ENCODE peak calls at places on chromosomes 13 and 19, in seven cellular contexts. J, F, A, S, C, M and B are unnamed samples.

GRCh38 chr19:42634409-42635232 is 39.9 kb upstream of the CEACAM8 start:
- DNase-seq in F (no peak), C (peak; percentile 20), S (no peak), M (peak; percentile 27), A (no peak), J (no peak), B (peak; percentile 5)

GRCh38 chr19:38228491-38229439 is 4.7 kb upstream of the DPF1 start:
- DNase-seq in J (no peak), A (peak; percentile 64), M (no peak), S (no peak), F (no peak), C (no peak), B (peak; percentile 63)

GRCh38 chr13:30821421-30821820 is 84.7 kb upstream of the MEDAG start:
- DNase-seq in C (no peak), A (no peak), F (no peak), M (no peak), J (no peak), S (no peak), B (no peak)

GRCh38 chr13:101455863-101456262 is 3.4 kb downstream of the ITGBL1 start:
- DNase-seq in S (no peak), J (peak; percentile 88), M (peak; percentile 64), A (no peak), F (no peak), C (peak; percentile 97), B (peak; percentile 59)

GRCh38 chr19:43028866-43029265 is 2.6 kb upstream of the PSG11 start:
- DNase-seq in A (no peak), F (no peak), S (no peak), M (no peak), J (no peak), C (no peak), B (no peak)

GRCh38 chr13:29428310-29428991 is 167.0 kb downstream of the SLC7A1 start:
- DNase-seq in F (peak; percentile 31), C (no peak), S (peak; percentile 25), A (peak; percentile 73), J (peak; percentile 35), M (no peak), B (peak; percentile 88)

GRCh38 chr19:49272204-49272603 is 52.8 kb downstream of the SLC6A16 start:
- DNase-seq in C (peak; percentile 57), F (no peak), J (no peak), M (no peak), S (no peak), A (no peak), B (no peak)

GRCh38 chr19:13978721-13979191 is 26.4 kb downstream of the DCAF15 start:
- DNase-seq in M (no peak), C (no peak), A (no peak), F (peak; percentile 24), S (no peak), J (peak; percentile 28), B (no peak)

GRCh38 chr13:51444922-51445321 is 7.9 kb downstream of the INTS6 start:
- DNase-seq in S (no peak), C (peak; percentile 68), A (no peak), M (no peak), J (peak; percentile 55), F (no peak), B (peak; percentile 33)

GRCh38 chr19:42560731-42561130 is 32.5 kb upstream of the CEACAM1 start:
- DNase-seq in M (no peak), A (no peak), S (no peak), F (no peak), C (no peak), J (no peak), B (no peak)

GRCh38 chr19:48152552-48152951 is 17.6 kb downstream of the LIG1 start:
- DNase-seq in F (peak; percentile 48), A (peak; percentile 50), J (peak; percentile 61), S (no peak), C (peak; percentile 75), M (peak; percentile 43), B (peak; percentile 57)

GRCh38 chr19:53254451-53255341 is at the start of gene ZNF677:
- DNase-seq in J (peak; percentile 76), S (peak; percentile 64), M (peak; percentile 54), F (peak; percentile 65), C (peak; percentile 76), A (peak; percentile 93), B (peak; percentile 92)

GRCh38 chr13:99916366-99917103 is 55.0 kb downstream of the ZIC5 start:
- DNase-seq in A (no peak), C (peak; percentile 71), M (peak; percentile 33), J (peak; percentile 72), S (no peak), F (no peak), B (peak; percentile 84)

GRCh38 chr19:38989066-38989605 is 13.6 kb upstream of the FBXO17 start:
- DNase-seq in J (no peak), A (peak; percentile 83), F (peak; percentile 58), M (no peak), C (no peak), S (no peak), B (peak; percentile 69)

GRCh38 chr19:38728752-38729541 is 15.3 kb downstream of the CAPN12 start:
- DNase-seq in F (no peak), C (no peak), J (no peak), A (no peak), S (no peak), M (no peak), B (no peak)

GRCh38 chr19:29971002-29971401 is 29.0 kb downstream of the URI1 start:
- DNase-seq in S (no peak), A (no peak), J (no peak), M (no peak), C (no peak), F (no peak), B (no peak)

GRCh38 chr19:18629166-18630088 is 7.4 kb upstream of the KLHL26 start:
- DNase-seq in S (no peak), A (no peak), F (no peak), J (no peak), M (no peak), C (no peak), B (no peak)

GRCh38 chr13:20774746-20775145 is 985 bp upstream of the EEF1AKMT1 start:
- DNase-seq in M (no peak), A (no peak), J (no peak), S (no peak), F (no peak), C (no peak), B (no peak)

GRCh38 chr13:101115762-101116161 is 300.5 kb downstream of the NALCN start:
- DNase-seq in M (no peak), A (peak; percentile 36), C (no peak), F (no peak), J (peak; percentile 28), S (no peak), B (peak; percentile 80)

GRCh38 chr19:36638862-36639510 is 27.7 kb downstream of the ZNF461 start:
- DNase-seq in M (no peak), S (no peak), J (peak; percentile 16), F (no peak), C (no peak), A (no peak), B (peak; percentile 38)

GRCh38 chr19:31171936-31172335 is 177.3 kb downstream of the TSHZ3 start:
- DNase-seq in C (no peak), M (no peak), A (peak; percentile 2), S (no peak), J (no peak), F (no peak), B (no peak)

GRCh38 chr13:108962652-108963051 is 333.2 kb downstream of the MYO16 start:
- DNase-seq in S (no peak), F (no peak), C (no peak), J (peak; percentile 21), M (no peak), A (no peak), B (no peak)

GRCh38 chr13:63209330-63210017 is 1793.8 kb upstream of the PCDH20 start:
- DNase-seq in M (no peak), A (no peak), C (peak; percentile 65), F (no peak), J (peak; percentile 43), S (no peak), B (no peak)

GRCh38 chr19:45322311-45322710 is 364 bp downstream of the CKM start:
- DNase-seq in J (no peak), M (no peak), A (no peak), C (no peak), S (no peak), F (no peak), B (peak; percentile 78)

GRCh38 chr13:31765441-31765840 is 26.1 kb downstream of the RXFP2 start:
- DNase-seq in F (no peak), J (peak; percentile 23), A (no peak), S (no peak), C (peak; percentile 89), M (no peak), B (peak; percentile 54)

GRCh38 chr13:112572408-112572807 is 15.5 kb downstream of the TUBGCP3 start:
- DNase-seq in M (no peak), F (no peak), S (no peak), J (no peak), C (peak; percentile 18), A (no peak), B (no peak)

GRCh38 chr13:25768726-25769270 is 283.0 kb downstream of the SHISA2 start:
- DNase-seq in S (no peak), A (no peak), J (peak; percentile 18), M (no peak), C (no peak), F (no peak), B (no peak)

DNA sequence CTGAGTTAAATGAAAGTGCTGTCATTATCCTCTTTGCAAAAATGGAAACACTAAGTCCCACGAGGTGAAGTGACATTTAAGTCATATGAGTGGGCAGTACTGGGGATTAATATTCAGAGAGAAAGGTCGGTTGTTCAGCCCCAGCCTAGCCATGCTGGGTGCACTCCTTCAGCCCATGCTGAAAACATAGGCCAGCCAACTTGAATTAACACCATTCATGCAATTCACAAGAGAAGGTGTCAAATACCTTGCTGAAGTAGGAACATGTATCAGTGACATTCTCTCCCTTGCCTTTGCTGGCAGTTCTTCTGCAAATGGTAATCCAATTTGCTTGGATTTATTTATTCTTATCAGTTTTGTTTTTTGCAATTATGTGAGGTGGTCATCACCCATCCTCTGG is 256.3 kb downstream of the DNAJC15 start:
- DNase-seq in J (no peak), C (no peak), F (no peak), A (no peak), M (no peak), S (no peak), B (peak; percentile 68)
- H3K23ac ChIP-seq in J (no peak overlapping the region), C (no peak overlapping the region), F (no peak overlapping the region), A (no peak overlapping the region), M (no peak overlapping the region), S (no peak overlapping the region), B (no peak overlapping the region)

GRCh38 chr13:79404985-79405384 is 1.1 kb downstream of the RBM26 start:
- DNase-seq in J (no peak), A (no peak), C (no peak), S (no peak), M (no peak), F (no peak), B (no peak)
- H3K27ac ChIP-seq in J (no peak overlapping the region), A (no peak overlapping the region), C (peak overlapping the region; percentile 36), S (peak overlapping the region; percentile 93), M (no peak overlapping the region), F (no peak overlapping the region), B (no peak overlapping the region)

DNA sequence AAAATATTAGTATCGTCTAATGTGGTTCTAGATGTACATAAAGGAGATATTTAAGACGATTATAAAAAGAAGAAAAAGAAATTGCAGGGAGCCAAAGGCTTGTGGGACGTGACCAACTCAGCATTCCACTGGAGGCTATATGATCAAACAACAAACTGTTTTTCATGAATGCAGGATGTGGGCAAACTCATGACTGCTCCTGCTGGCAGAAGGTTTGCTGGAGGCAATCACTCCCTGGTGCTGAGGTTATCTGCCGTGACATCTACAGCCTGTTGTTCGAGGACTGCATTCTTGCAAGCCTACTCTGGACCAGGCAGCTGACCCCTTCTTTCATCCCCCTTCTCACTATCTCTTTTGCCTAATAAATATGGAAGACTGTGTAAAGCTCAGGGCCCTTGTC is 518.1 kb downstream of the UQCRFS1 start:
- DNase-seq in F (no peak), M (peak; percentile 48), C (no peak), A (no peak), S (no peak), J (no peak), B (peak; percentile 82)
- H3K23ac ChIP-seq in F (no peak overlapping the region), M (no peak overlapping the region), C (no peak overlapping the region), A (no peak overlapping the region), S (no peak overlapping the region), J (no peak overlapping the region), B (no peak overlapping the region)

GRCh38 chr19:33513424-33513823 is 8.2 kb downstream of the PEPD start:
- DNase-seq in A (no peak), C (no peak), J (no peak), S (no peak), F (no peak), M (no peak), B (no peak)
- H3K27ac ChIP-seq in A (no peak overlapping the region), C (no peak overlapping the region), J (no peak overlapping the region), S (no peak overlapping the region), F (no peak overlapping the region), M (no peak overlapping the region), B (no peak overlapping the region)